ENCODE peak calls at places on chromosomes 1 and 21, in four cellular contexts. G is HEK293T, W is KBM-7, Z is endothelial cell. A is an unnamed sample.

GRCh38 chr1:226519741-226520598 is 28.6 kb upstream of the STUM start:
- DNase-seq in G (peak), W (no peak), Z (no peak), A (no peak)

GRCh38 chr1:50415235-50416149 is 7.8 kb downstream of the DMRTA2 start:
- DNase-seq in G (no peak), W (no peak), Z (peak), A (no peak)

GRCh38 chr1:25045480-25046193 is 115.6 kb upstream of the RUNX3 start:
- DNase-seq in G (no peak), W (no peak), Z (no peak), A (no peak)

GRCh38 chr1:103460496-103460895 is 65.0 kb upstream of the RNPC3 start:
- DNase-seq in G (no peak), W (no peak), Z (no peak), A (no peak)

GRCh38 chr1:107840746-107841145 is 124.2 kb downstream of the VAV3 start:
- DNase-seq in G (no peak), W (peak), Z (no peak), A (no peak)

GRCh38 chr1:228139406-228139930 is 611 bp upstream of the GUK1 start:
- DNase-seq in G (no peak), W (no peak), Z (no peak), A (no peak)

GRCh38 chr21:26756491-26757159 is 88.6 kb downstream of the ADAMTS1 start:
- DNase-seq in G (no peak), W (no peak), Z (no peak), A (no peak)

GRCh38 chr1:226649780-226650179 is 89.3 kb downstream of the ITPKB start:
- DNase-seq in G (no peak), W (peak), Z (peak), A (no peak)

GRCh38 chr1:47555307-47555706 is 117.5 kb downstream of the FOXD2 start:
- DNase-seq in G (no peak), W (no peak), Z (no peak), A (no peak)

GRCh38 chr1:201418461-201418860 is 3.1 kb downstream of the TNNI1 start:
- DNase-seq in G (no peak), W (no peak), Z (no peak), A (no peak)

GRCh38 chr1:15328785-15329480 is 80.8 kb upstream of the EFHD2 start:
- DNase-seq in G (no peak), W (peak), Z (no peak), A (no peak)

GRCh38 chr1:27350673-27351540 is 9.1 kb downstream of the SYTL1 start:
- DNase-seq in G (no peak), W (no peak), Z (peak), A (peak)

GRCh38 chr1:205435904-205436573 is 14.2 kb upstream of the LEMD1 start:
- DNase-seq in G (no peak), W (no peak), Z (no peak), A (no peak)

GRCh38 chr1:74343191-74343590 is 108.0 kb downstream of the TNNI3K start:
- DNase-seq in G (no peak), W (peak), Z (no peak), A (no peak)

GRCh38 chr1:160996195-160996594 is 24.8 kb downstream of the F11R start:
- DNase-seq in G (no peak), W (no peak), Z (no peak), A (no peak)

GRCh38 chr1:185352067-185352466 is 35.0 kb upstream of the IVNS1ABP start:
- DNase-seq in G (no peak), W (no peak), Z (no peak), A (no peak)

GRCh38 chr1:113390871-113391642 is 742 bp downstream of the MAGI3 start:
- DNase-seq in G (peak), W (peak), Z (peak), A (no peak)

GRCh38 chr1:59678809-59679228 is 135.9 kb upstream of the HOOK1 start:
- DNase-seq in G (peak), W (peak), Z (no peak), A (no peak)

GRCh38 chr1:119531606-119532323 is 24.8 kb downstream of the HSD3B1 start:
- DNase-seq in G (no peak), W (no peak), Z (no peak), A (no peak)

GRCh38 chr1:26357121-26357602 is 3.2 kb upstream of the CRYBG2 start:
- DNase-seq in G (no peak), W (no peak), Z (no peak), A (no peak)

GRCh38 chr1:208154040-208154439 is 90.1 kb downstream of the PLXNA2 start:
- DNase-seq in G (no peak), W (no peak), Z (no peak), A (no peak)

GRCh38 chr1:240649733-240650700 is 38.1 kb upstream of the GREM2 start:
- DNase-seq in G (no peak), W (no peak), Z (no peak), A (no peak)

GRCh38 chr1:23701310-23701709 is 9.7 kb downstream of the RPL11 start:
- DNase-seq in G (no peak), W (no peak), Z (no peak), A (no peak)

GRCh38 chr1:197343663-197344273 is 75.7 kb downstream of the CRB1 start:
- DNase-seq in G (no peak), W (no peak), Z (no peak), A (no peak)

GRCh38 chr1:201346337-201346939 is 31.0 kb downstream of the TNNT2 start:
- DNase-seq in G (peak), W (peak), Z (peak), A (peak)

GRCh38 chr1:208921259-208921658 is 662.3 kb upstream of the CAMK1G start:
- DNase-seq in G (no peak), W (no peak), Z (no peak), A (no peak)

GRCh38 chr1:107794571-107794970 is 170.4 kb downstream of the VAV3 start:
- DNase-seq in G (no peak), W (no peak), Z (no peak), A (no peak)

GRCh38 chr1:171801395-171801990 is 20.0 kb downstream of the METTL13 start:
- DNase-seq in G (peak), W (peak), Z (peak), A (peak)

GRCh38 chr1:208280681-208281439 is 36.7 kb upstream of the PLXNA2 start:
- DNase-seq in G (no peak), W (no peak), Z (no peak), A (no peak)